ENCODE peak calls at places on chromosome 19, in eight cellular contexts. One of them, this sample, is unnamed.

GRCh38 chr19:53768401-53768800 is 55.7 kb downstream of the NLRP12 start:
- DNase-seq in hepatocyte: no peak
- DNase-seq in CD4-positive, alpha-beta T cell: no peak
- DNase-seq in CD4-positive, alpha-beta memory T cell: no peak
- DNase-seq in brain microvascular endothelial cell: no peak
- DNase-seq in PC-3: no peak
- DNase-seq in prostate gland: no peak
- DNase-seq in Panc1: no peak
- DNase-seq in this sample: no peak

GRCh38 chr19:35247526-35248309 is 1.1 kb upstream of the LSR start:
- DNase-seq in hepatocyte: peak; percentile 94
- DNase-seq in CD4-positive, alpha-beta T cell: peak; percentile 53
- DNase-seq in CD4-positive, alpha-beta memory T cell: peak; percentile 53
- DNase-seq in brain microvascular endothelial cell: no peak
- DNase-seq in PC-3: peak; percentile 89
- DNase-seq in prostate gland: peak; percentile 88
- DNase-seq in Panc1: peak; percentile 53
- DNase-seq in this sample: peak; percentile 94

GRCh38 chr19:3958836-3959765 is 11.8 kb downstream of the DAPK3 start:
- DNase-seq in hepatocyte: no peak
- DNase-seq in CD4-positive, alpha-beta T cell: no peak
- DNase-seq in CD4-positive, alpha-beta memory T cell: no peak
- DNase-seq in brain microvascular endothelial cell: no peak
- DNase-seq in PC-3: no peak
- DNase-seq in prostate gland: no peak
- DNase-seq in Panc1: no peak
- DNase-seq in this sample: no peak

GRCh38 chr19:41304706-41305483 is 5.1 kb upstream of the CCDC97 start:
- DNase-seq in hepatocyte: no peak
- DNase-seq in CD4-positive, alpha-beta T cell: no peak
- DNase-seq in CD4-positive, alpha-beta memory T cell: no peak
- DNase-seq in brain microvascular endothelial cell: no peak
- DNase-seq in PC-3: no peak
- DNase-seq in prostate gland: no peak
- DNase-seq in Panc1: no peak
- DNase-seq in this sample: no peak

GRCh38 chr19:12858041-12858928 is 20.0 kb downstream of the MAST1 start:
- DNase-seq in hepatocyte: no peak
- DNase-seq in CD4-positive, alpha-beta T cell: no peak
- DNase-seq in CD4-positive, alpha-beta memory T cell: no peak
- DNase-seq in brain microvascular endothelial cell: no peak
- DNase-seq in PC-3: no peak
- DNase-seq in prostate gland: no peak
- DNase-seq in Panc1: no peak
- DNase-seq in this sample: no peak

GRCh38 chr19:3565177-3565576 is 7.6 kb upstream of the HMG20B start:
- DNase-seq in hepatocyte: peak; percentile 19
- DNase-seq in CD4-positive, alpha-beta T cell: no peak
- DNase-seq in CD4-positive, alpha-beta memory T cell: no peak
- DNase-seq in brain microvascular endothelial cell: peak; percentile 89
- DNase-seq in PC-3: peak; percentile 68
- DNase-seq in prostate gland: no peak
- DNase-seq in Panc1: no peak
- DNase-seq in this sample: no peak

GRCh38 chr19:42323852-42324654 is 1.4 kb upstream of the MEGF8 start:
- DNase-seq in hepatocyte: no peak
- DNase-seq in CD4-positive, alpha-beta T cell: no peak
- DNase-seq in CD4-positive, alpha-beta memory T cell: no peak
- DNase-seq in brain microvascular endothelial cell: no peak
- DNase-seq in PC-3: no peak
- DNase-seq in prostate gland: no peak
- DNase-seq in Panc1: no peak
- DNase-seq in this sample: peak; percentile 32

GRCh38 chr19:41937976-41938375 is 9.7 kb upstream of the ERFL start:
- DNase-seq in hepatocyte: no peak
- DNase-seq in CD4-positive, alpha-beta T cell: no peak
- DNase-seq in CD4-positive, alpha-beta memory T cell: no peak
- DNase-seq in brain microvascular endothelial cell: no peak
- DNase-seq in PC-3: no peak
- DNase-seq in prostate gland: no peak
- DNase-seq in Panc1: no peak
- DNase-seq in this sample: no peak

GRCh38 chr19:2524361-2524839 is 48.5 kb downstream of the GADD45B start:
- DNase-seq in hepatocyte: no peak
- DNase-seq in CD4-positive, alpha-beta T cell: no peak
- DNase-seq in CD4-positive, alpha-beta memory T cell: no peak
- DNase-seq in brain microvascular endothelial cell: no peak
- DNase-seq in PC-3: no peak
- DNase-seq in prostate gland: no peak
- DNase-seq in Panc1: no peak
- DNase-seq in this sample: no peak

GRCh38 chr19:10768936-10769335 is 51.1 kb downstream of the DNM2 start:
- DNase-seq in hepatocyte: no peak
- DNase-seq in CD4-positive, alpha-beta T cell: no peak
- DNase-seq in CD4-positive, alpha-beta memory T cell: no peak
- DNase-seq in brain microvascular endothelial cell: no peak
- DNase-seq in PC-3: no peak
- DNase-seq in prostate gland: no peak
- DNase-seq in Panc1: no peak
- DNase-seq in this sample: no peak

GRCh38 chr19:48424694-48425219 is 21.0 kb upstream of the GRWD1 start:
- DNase-seq in hepatocyte: no peak
- DNase-seq in CD4-positive, alpha-beta T cell: no peak
- DNase-seq in CD4-positive, alpha-beta memory T cell: no peak
- DNase-seq in brain microvascular endothelial cell: peak; percentile 66
- DNase-seq in PC-3: peak; percentile 37
- DNase-seq in prostate gland: no peak
- DNase-seq in Panc1: no peak
- DNase-seq in this sample: no peak

GRCh38 chr19:36010402-36010801 is 1.8 kb upstream of the SYNE4 start:
- DNase-seq in hepatocyte: no peak
- DNase-seq in CD4-positive, alpha-beta T cell: no peak
- DNase-seq in CD4-positive, alpha-beta memory T cell: no peak
- DNase-seq in brain microvascular endothelial cell: no peak
- DNase-seq in PC-3: no peak
- DNase-seq in prostate gland: no peak
- DNase-seq in Panc1: no peak
- DNase-seq in this sample: no peak

GRCh38 chr19:7819337-7819736 is 10.7 kb upstream of the EVI5L start:
- DNase-seq in hepatocyte: no peak
- DNase-seq in CD4-positive, alpha-beta T cell: no peak
- DNase-seq in CD4-positive, alpha-beta memory T cell: no peak
- DNase-seq in brain microvascular endothelial cell: no peak
- DNase-seq in PC-3: no peak
- DNase-seq in prostate gland: no peak
- DNase-seq in Panc1: no peak
- DNase-seq in this sample: no peak

GRCh38 chr19:5340637-5341447 is at the start of gene PTPRS:
- DNase-seq in hepatocyte: peak; percentile 93
- DNase-seq in CD4-positive, alpha-beta T cell: peak; percentile 37
- DNase-seq in CD4-positive, alpha-beta memory T cell: peak; percentile 37
- DNase-seq in brain microvascular endothelial cell: peak; percentile 64
- DNase-seq in PC-3: peak; percentile 92
- DNase-seq in prostate gland: peak; percentile 58
- DNase-seq in Panc1: no peak
- DNase-seq in this sample: peak; percentile 71

GRCh38 chr19:5205388-5205787 is 135.2 kb downstream of the PTPRS start:
- DNase-seq in hepatocyte: no peak
- DNase-seq in CD4-positive, alpha-beta T cell: no peak
- DNase-seq in CD4-positive, alpha-beta memory T cell: no peak
- DNase-seq in brain microvascular endothelial cell: no peak
- DNase-seq in PC-3: no peak
- DNase-seq in prostate gland: no peak
- DNase-seq in Panc1: no peak
- DNase-seq in this sample: no peak

GRCh38 chr19:30450945-30451344 is 78.8 kb downstream of the ZNF536 start:
- DNase-seq in hepatocyte: no peak
- DNase-seq in CD4-positive, alpha-beta T cell: no peak
- DNase-seq in CD4-positive, alpha-beta memory T cell: no peak
- DNase-seq in brain microvascular endothelial cell: no peak
- DNase-seq in PC-3: no peak
- DNase-seq in prostate gland: no peak
- DNase-seq in Panc1: no peak
- DNase-seq in this sample: no peak

GRCh38 chr19:16019691-16020448 is 56.4 kb upstream of the TPM4 start:
- DNase-seq in hepatocyte: no peak
- DNase-seq in CD4-positive, alpha-beta T cell: no peak
- DNase-seq in CD4-positive, alpha-beta memory T cell: no peak
- DNase-seq in brain microvascular endothelial cell: no peak
- DNase-seq in PC-3: no peak
- DNase-seq in prostate gland: no peak
- DNase-seq in Panc1: no peak
- DNase-seq in this sample: no peak

GRCh38 chr19:58346961-58347929 is 6.0 kb downstream of the A1BG start:
- DNase-seq in hepatocyte: peak; percentile 87
- DNase-seq in CD4-positive, alpha-beta T cell: peak; percentile 33
- DNase-seq in CD4-positive, alpha-beta memory T cell: peak; percentile 75
- DNase-seq in brain microvascular endothelial cell: peak; percentile 22
- DNase-seq in PC-3: no peak
- DNase-seq in prostate gland: peak; percentile 18
- DNase-seq in Panc1: no peak
- DNase-seq in this sample: peak; percentile 69

GRCh38 chr19:4368128-4368820 is 24.9 kb downstream of the MPND start:
- DNase-seq in hepatocyte: no peak
- DNase-seq in CD4-positive, alpha-beta T cell: no peak
- DNase-seq in CD4-positive, alpha-beta memory T cell: no peak
- DNase-seq in brain microvascular endothelial cell: no peak
- DNase-seq in PC-3: no peak
- DNase-seq in prostate gland: no peak
- DNase-seq in Panc1: no peak
- DNase-seq in this sample: no peak

GRCh38 chr19:51948979-51949378 is 21.7 kb downstream of the ZNF613 start:
- DNase-seq in hepatocyte: no peak
- DNase-seq in CD4-positive, alpha-beta T cell: no peak
- DNase-seq in CD4-positive, alpha-beta memory T cell: no peak
- DNase-seq in brain microvascular endothelial cell: peak; percentile 16
- DNase-seq in PC-3: no peak
- DNase-seq in prostate gland: no peak
- DNase-seq in Panc1: no peak
- DNase-seq in this sample: no peak

GRCh38 chr19:16076958-16077611 is 790 bp downstream of the TPM4 start:
- DNase-seq in hepatocyte: peak; percentile 57
- DNase-seq in CD4-positive, alpha-beta T cell: no peak
- DNase-seq in CD4-positive, alpha-beta memory T cell: no peak
- DNase-seq in brain microvascular endothelial cell: no peak
- DNase-seq in PC-3: no peak
- DNase-seq in prostate gland: no peak
- DNase-seq in Panc1: no peak
- DNase-seq in this sample: peak; percentile 73

GRCh38 chr19:35935911-35936737 is at the start of gene LRFN3:
- DNase-seq in hepatocyte: peak; percentile 91
- DNase-seq in CD4-positive, alpha-beta T cell: peak; percentile 19
- DNase-seq in CD4-positive, alpha-beta memory T cell: peak; percentile 30
- DNase-seq in brain microvascular endothelial cell: peak; percentile 46
- DNase-seq in PC-3: peak; percentile 66
- DNase-seq in prostate gland: peak; percentile 66
- DNase-seq in Panc1: no peak
- DNase-seq in this sample: peak; percentile 81

GRCh38 chr19:56538761-56539263 is at the start of gene ZFP28:
- DNase-seq in hepatocyte: no peak
- DNase-seq in CD4-positive, alpha-beta T cell: no peak
- DNase-seq in CD4-positive, alpha-beta memory T cell: no peak
- DNase-seq in brain microvascular endothelial cell: no peak
- DNase-seq in PC-3: no peak
- DNase-seq in prostate gland: peak; percentile 73
- DNase-seq in Panc1: no peak
- DNase-seq in this sample: peak; percentile 81

GRCh38 chr19:6464070-6464873 is at the start of gene CRB3:
- DNase-seq in hepatocyte: peak; percentile 96
- DNase-seq in CD4-positive, alpha-beta T cell: peak; percentile 48
- DNase-seq in CD4-positive, alpha-beta memory T cell: peak; percentile 31
- DNase-seq in brain microvascular endothelial cell: no peak
- DNase-seq in PC-3: peak; percentile 93
- DNase-seq in prostate gland: peak; percentile 90
- DNase-seq in Panc1: no peak
- DNase-seq in this sample: peak; percentile 97

GRCh38 chr19:58396691-58397532 is 1.5 kb downstream of the RNF225 start:
- DNase-seq in hepatocyte: no peak
- DNase-seq in CD4-positive, alpha-beta T cell: no peak
- DNase-seq in CD4-positive, alpha-beta memory T cell: no peak
- DNase-seq in brain microvascular endothelial cell: no peak
- DNase-seq in PC-3: no peak
- DNase-seq in prostate gland: no peak
- DNase-seq in Panc1: no peak
- DNase-seq in this sample: no peak

GRCh38 chr19:46297700-46298476 is 1.0 kb downstream of the HIF3A start:
- DNase-seq in hepatocyte: peak; percentile 78
- DNase-seq in CD4-positive, alpha-beta T cell: no peak
- DNase-seq in CD4-positive, alpha-beta memory T cell: no peak
- DNase-seq in brain microvascular endothelial cell: no peak
- DNase-seq in PC-3: no peak
- DNase-seq in prostate gland: peak; percentile 36
- DNase-seq in Panc1: no peak
- DNase-seq in this sample: peak; percentile 69
- H3K27ac ChIP-seq in hepatocyte: peak overlapping the region; percentile 99
- H3K27ac ChIP-seq in CD4-positive, alpha-beta T cell: no peak overlapping the region
- H3K27ac ChIP-seq in CD4-positive, alpha-beta memory T cell: no peak overlapping the region
- H3K27ac ChIP-seq in brain microvascular endothelial cell: no peak overlapping the region
- H3K27ac ChIP-seq in PC-3: no peak overlapping the region
- H3K27ac ChIP-seq in prostate gland: peak overlapping the region; percentile 95
- H3K27ac ChIP-seq in Panc1: no peak overlapping the region
- H3K27ac ChIP-seq in this sample: peak overlapping the region; percentile 88

DNA sequence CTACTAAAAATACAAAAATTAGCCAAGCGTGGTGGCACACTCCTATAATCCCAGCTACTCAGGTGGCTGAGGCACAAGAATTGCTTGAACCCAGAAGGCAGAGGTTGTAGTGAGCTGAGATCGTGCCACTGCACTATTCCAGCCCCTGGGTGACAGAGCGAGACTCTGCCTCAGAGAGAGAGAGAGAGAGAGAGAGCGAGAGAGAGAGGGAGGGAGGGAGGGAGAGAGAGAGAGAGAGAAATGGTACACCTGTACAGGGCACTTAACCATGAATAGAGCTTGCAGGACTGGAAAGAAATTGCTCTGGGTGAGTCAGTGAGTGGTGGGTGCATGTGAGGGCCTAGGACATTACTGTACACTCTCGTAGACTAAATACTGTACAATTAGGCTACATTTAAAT is 40.5 kb upstream of the SLC7A9 start:
- DNase-seq in hepatocyte: no peak
- DNase-seq in CD4-positive, alpha-beta T cell: no peak
- DNase-seq in CD4-positive, alpha-beta memory T cell: no peak
- DNase-seq in brain microvascular endothelial cell: no peak
- DNase-seq in PC-3: no peak
- DNase-seq in prostate gland: no peak
- DNase-seq in Panc1: no peak
- DNase-seq in this sample: no peak
- H3K27ac ChIP-seq in hepatocyte: no peak overlapping the region
- H3K27ac ChIP-seq in CD4-positive, alpha-beta T cell: no peak overlapping the region
- H3K27ac ChIP-seq in CD4-positive, alpha-beta memory T cell: no peak overlapping the region
- H3K27ac ChIP-seq in brain microvascular endothelial cell: no peak overlapping the region
- H3K27ac ChIP-seq in PC-3: no peak overlapping the region
- H3K27ac ChIP-seq in prostate gland: no peak overlapping the region
- H3K27ac ChIP-seq in Panc1: no peak overlapping the region
- H3K27ac ChIP-seq in this sample: no peak overlapping the region

GRCh38 chr19:18420931-18421330 is 1.7 kb downstream of the SSBP4 start:
- DNase-seq in hepatocyte: no peak
- DNase-seq in CD4-positive, alpha-beta T cell: no peak
- DNase-seq in CD4-positive, alpha-beta memory T cell: no peak
- DNase-seq in brain microvascular endothelial cell: no peak
- DNase-seq in PC-3: no peak
- DNase-seq in prostate gland: no peak
- DNase-seq in Panc1: no peak
- DNase-seq in this sample: no peak
- H3K27ac ChIP-seq in hepatocyte: peak overlapping the region; percentile 99
- H3K27ac ChIP-seq in CD4-positive, alpha-beta T cell: peak overlapping the region; percentile 32
- H3K27ac ChIP-seq in CD4-positive, alpha-beta memory T cell: peak overlapping the region; percentile 70
- H3K27ac ChIP-seq in brain microvascular endothelial cell: no peak overlapping the region
- H3K27ac ChIP-seq in PC-3: no peak overlapping the region
- H3K27ac ChIP-seq in prostate gland: no peak overlapping the region
- H3K27ac ChIP-seq in Panc1: peak overlapping the region; percentile 71
- H3K27ac ChIP-seq in this sample: peak overlapping the region; percentile 87

GRCh38 chr19:19524053-19524452 is 4.7 kb upstream of the YJEFN3 start:
- DNase-seq in hepatocyte: no peak
- DNase-seq in CD4-positive, alpha-beta T cell: no peak
- DNase-seq in CD4-positive, alpha-beta memory T cell: no peak
- DNase-seq in brain microvascular endothelial cell: no peak
- DNase-seq in PC-3: no peak
- DNase-seq in prostate gland: no peak
- DNase-seq in Panc1: no peak
- DNase-seq in this sample: no peak
- H3K27ac ChIP-seq in hepatocyte: no peak overlapping the region
- H3K27ac ChIP-seq in CD4-positive, alpha-beta T cell: no peak overlapping the region
- H3K27ac ChIP-seq in CD4-positive, alpha-beta memory T cell: no peak overlapping the region
- H3K27ac ChIP-seq in brain microvascular endothelial cell: no peak overlapping the region
- H3K27ac ChIP-seq in PC-3: no peak overlapping the region
- H3K27ac ChIP-seq in prostate gland: no peak overlapping the region
- H3K27ac ChIP-seq in Panc1: no peak overlapping the region
- H3K27ac ChIP-seq in this sample: no peak overlapping the region

This sample was measured in transverse colon.